ENCODE peak calls at places on chromosomes 2 and 18, in ten cellular contexts. One of them, this sample, is unnamed.

GRCh38 chr18:54612237-54612636 is 21.2 kb downstream of the DYNAP start:
- DNase-seq in left ventricle myocardium superior: no peak
- DNase-seq in SK-N-SH: no peak
- DNase-seq in Calu3: peak
- DNase-seq in CD8-positive, alpha-beta memory T cell: no peak
- DNase-seq in NCI-H345: no peak
- DNase-seq in OCI-M1: no peak
- DNase-seq in HepG2: no peak
- DNase-seq in sciatic nerve: no peak
- DNase-seq in caudate nucleus: no peak
- DNase-seq in this sample: no peak

GRCh38 chr2:181074457-181074856 is 94.1 kb downstream of the UBE2E3 start:
- DNase-seq in sciatic nerve: no peak
- DNase-seq in HepG2: no peak
- DNase-seq in NCI-H345: no peak
- DNase-seq in SK-N-SH: no peak
- DNase-seq in caudate nucleus: no peak
- DNase-seq in left ventricle myocardium superior: no peak
- DNase-seq in CD8-positive, alpha-beta memory T cell: no peak
- DNase-seq in OCI-M1: no peak
- DNase-seq in Calu3: no peak
- DNase-seq in this sample: no peak

GRCh38 chr2:171407030-171407707 is 26.6 kb downstream of the METTL8 start:
- DNase-seq in caudate nucleus: no peak
- DNase-seq in HepG2: no peak
- DNase-seq in NCI-H345: no peak
- DNase-seq in Calu3: no peak
- DNase-seq in OCI-M1: peak
- DNase-seq in SK-N-SH: no peak
- DNase-seq in left ventricle myocardium superior: no peak
- DNase-seq in CD8-positive, alpha-beta memory T cell: no peak
- DNase-seq in sciatic nerve: no peak
- DNase-seq in this sample: no peak

GRCh38 chr2:102005989-102006885 is 14.5 kb downstream of the IL1R2 start:
- DNase-seq in OCI-M1: peak
- DNase-seq in HepG2: peak
- DNase-seq in sciatic nerve: no peak
- DNase-seq in left ventricle myocardium superior: no peak
- DNase-seq in Calu3: peak
- DNase-seq in NCI-H345: no peak
- DNase-seq in caudate nucleus: no peak
- DNase-seq in CD8-positive, alpha-beta memory T cell: no peak
- DNase-seq in SK-N-SH: peak
- DNase-seq in this sample: peak

GRCh38 chr18:74739926-74740325 is 142.3 kb downstream of the ZNF407 start:
- DNase-seq in NCI-H345: no peak
- DNase-seq in caudate nucleus: no peak
- DNase-seq in CD8-positive, alpha-beta memory T cell: no peak
- DNase-seq in left ventricle myocardium superior: no peak
- DNase-seq in SK-N-SH: no peak
- DNase-seq in Calu3: no peak
- DNase-seq in HepG2: peak
- DNase-seq in sciatic nerve: no peak
- DNase-seq in OCI-M1: no peak
- DNase-seq in this sample: no peak

GRCh38 chr2:110095994-110096633 is 19.5 kb downstream of the MALL start:
- DNase-seq in HepG2: no peak
- DNase-seq in Calu3: no peak
- DNase-seq in left ventricle myocardium superior: peak
- DNase-seq in SK-N-SH: no peak
- DNase-seq in OCI-M1: no peak
- DNase-seq in CD8-positive, alpha-beta memory T cell: no peak
- DNase-seq in caudate nucleus: no peak
- DNase-seq in sciatic nerve: peak
- DNase-seq in NCI-H345: no peak
- DNase-seq in this sample: no peak

GRCh38 chr2:17719562-17720371 is 33.8 kb downstream of the SMC6 start:
- DNase-seq in Calu3: no peak
- DNase-seq in HepG2: no peak
- DNase-seq in SK-N-SH: peak
- DNase-seq in left ventricle myocardium superior: no peak
- DNase-seq in CD8-positive, alpha-beta memory T cell: no peak
- DNase-seq in OCI-M1: peak
- DNase-seq in NCI-H345: no peak
- DNase-seq in sciatic nerve: no peak
- DNase-seq in caudate nucleus: no peak
- DNase-seq in this sample: peak

GRCh38 chr2:26298638-26299393 is 47.1 kb upstream of the SELENOI start:
- DNase-seq in OCI-M1: peak
- DNase-seq in SK-N-SH: no peak
- DNase-seq in sciatic nerve: no peak
- DNase-seq in HepG2: peak
- DNase-seq in CD8-positive, alpha-beta memory T cell: no peak
- DNase-seq in Calu3: no peak
- DNase-seq in NCI-H345: no peak
- DNase-seq in caudate nucleus: no peak
- DNase-seq in left ventricle myocardium superior: no peak
- DNase-seq in this sample: no peak

GRCh38 chr2:181308731-181309130 is 148.5 kb upstream of the ITGA4 start:
- DNase-seq in caudate nucleus: no peak
- DNase-seq in CD8-positive, alpha-beta memory T cell: no peak
- DNase-seq in NCI-H345: no peak
- DNase-seq in SK-N-SH: no peak
- DNase-seq in left ventricle myocardium superior: no peak
- DNase-seq in sciatic nerve: no peak
- DNase-seq in Calu3: no peak
- DNase-seq in OCI-M1: peak
- DNase-seq in HepG2: no peak
- DNase-seq in this sample: no peak

GRCh38 chr2:48569433-48569832 is 39.5 kb downstream of the STON1 start:
- DNase-seq in NCI-H345: no peak
- DNase-seq in sciatic nerve: no peak
- DNase-seq in HepG2: no peak
- DNase-seq in Calu3: no peak
- DNase-seq in SK-N-SH: no peak
- DNase-seq in CD8-positive, alpha-beta memory T cell: no peak
- DNase-seq in left ventricle myocardium superior: no peak
- DNase-seq in caudate nucleus: no peak
- DNase-seq in OCI-M1: no peak
- DNase-seq in this sample: no peak